ENCODE peak calls at places on chromosome 14, in six cellular contexts. N is HCT116, X is HepG2, U is Panc1, M is HL-60, A is GM12878. F is an unnamed sample.

GRCh38 chr14:99821519-99822165 is 28.4 kb downstream of the EML1 start:
- DNase-seq in A (no peak), N (no peak), X (no peak), U (no peak), M (no peak), F (no peak)

GRCh38 chr14:67459336-67459735 is 29.2 kb downstream of the TMEM229B start:
- DNase-seq in X (no peak), N (no peak), M (no peak), U (no peak), A (no peak), F (no peak)

GRCh38 chr14:23061995-23062394 is 4.7 kb upstream of the CDH24 start:
- DNase-seq in M (no peak), A (no peak), X (peak; percentile 87), N (peak; percentile 60), U (peak; percentile 77), F (peak; percentile 75)

GRCh38 chr14:94397899-94398479 is 9.6 kb upstream of the SERPINA1 start:
- DNase-seq in N (no peak), U (no peak), M (no peak), X (no peak), A (no peak), F (no peak)

GRCh38 chr14:33134975-33135374 is 196.3 kb downstream of the NPAS3 start:
- DNase-seq in N (no peak), U (no peak), A (no peak), M (no peak), X (no peak), F (no peak)

GRCh38 chr14:104149617-104150141 is 11.3 kb downstream of the KIF26A start:
- DNase-seq in U (no peak), N (no peak), A (no peak), M (no peak), X (no peak), F (no peak)

GRCh38 chr14:32252030-32252670 is 49.1 kb upstream of the RNU6-8 start:
- DNase-seq in U (peak; percentile 51), N (peak; percentile 62), X (peak; percentile 89), A (peak; percentile 36), M (peak; percentile 4), F (peak; percentile 60)

GRCh38 chr14:19823765-19824164 is 20.2 kb downstream of the OR4N2 start:
- DNase-seq in X (no peak), U (no peak), N (no peak), M (no peak), A (no peak), F (no peak)

GRCh38 chr14:53881161-53881846 is 75.3 kb downstream of the BMP4 start:
- DNase-seq in N (no peak), U (no peak), X (peak; percentile 86), M (no peak), A (no peak), F (no peak)

GRCh38 chr14:99982449-99983250 is 82.6 kb upstream of the EVL start:
- DNase-seq in N (peak; percentile 34), U (peak; percentile 52), X (peak; percentile 39), M (peak; percentile 35), A (peak; percentile 33), F (peak; percentile 65)

GRCh38 chr14:57169901-57170300 is 98.8 kb downstream of the EXOC5 start:
- DNase-seq in U (no peak), M (no peak), X (no peak), N (no peak), A (no peak), F (no peak)

GRCh38 chr14:32374155-32374554 is 45.1 kb downstream of the AKAP6 start:
- DNase-seq in U (no peak), A (no peak), N (no peak), X (no peak), M (no peak), F (no peak)

GRCh38 chr14:87547536-87547935 is 445.4 kb downstream of the GALC start:
- DNase-seq in N (no peak), X (no peak), U (no peak), A (no peak), M (no peak), F (no peak)

GRCh38 chr14:72565200-72565599 is 328.7 kb downstream of the DPF3 start:
- DNase-seq in U (no peak), N (no peak), X (no peak), A (no peak), M (no peak), F (no peak)

GRCh38 chr14:64707661-64708060 is 3.4 kb downstream of the PLEKHG3 start:
- DNase-seq in X (peak; percentile 81), M (no peak), N (peak; percentile 78), U (peak; percentile 72), A (no peak), F (peak; percentile 75)

GRCh38 chr14:35252485-35252884 is 39.7 kb upstream of the PSMA6 start:
- DNase-seq in X (no peak), N (no peak), M (no peak), U (no peak), A (no peak), F (no peak)

GRCh38 chr14:102927346-102927877 is 4.9 kb downstream of the AMN start:
- DNase-seq in U (no peak), N (peak; percentile 39), X (no peak), M (no peak), A (no peak), F (no peak)

GRCh38 chr14:74483321-74483720 is 9.8 kb downstream of the NPC2 start:
- DNase-seq in X (no peak), N (no peak), U (no peak), M (no peak), A (no peak), F (no peak)

GRCh38 chr14:74414793-74415437 is 11.1 kb downstream of the SYNDIG1L start:
- DNase-seq in N (no peak), A (no peak), X (no peak), U (no peak), M (no peak), F (no peak)

GRCh38 chr14:49679271-49679670 is 8.7 kb downstream of the POLE2 start:
- DNase-seq in N (no peak), X (no peak), U (no peak), M (no peak), A (no peak), F (no peak)

GRCh38 chr14:103372552-103373304 is 12.5 kb upstream of the MARK3 start:
- DNase-seq in M (no peak), U (peak; percentile 82), X (peak; percentile 48), N (peak; percentile 72), A (no peak), F (peak; percentile 77)

GRCh38 chr14:91175802-91176201 is 61.9 kb downstream of the DGLUCY start:
- DNase-seq in U (no peak), A (no peak), X (no peak), M (no peak), N (no peak), F (no peak)

GRCh38 chr14:91171291-91171690 is 57.4 kb downstream of the DGLUCY start:
- DNase-seq in N (no peak), A (no peak), U (no peak), X (no peak), M (no peak), F (no peak)

GRCh38 chr14:91173867-91174266 is 60.0 kb downstream of the DGLUCY start:
- DNase-seq in N (no peak), A (no peak), U (no peak), M (no peak), X (no peak), F (no peak)

GRCh38 chr14:91175296-91175695 is 61.4 kb downstream of the DGLUCY start:
- DNase-seq in U (no peak), A (no peak), N (no peak), M (no peak), X (no peak), F (no peak)

DNA sequence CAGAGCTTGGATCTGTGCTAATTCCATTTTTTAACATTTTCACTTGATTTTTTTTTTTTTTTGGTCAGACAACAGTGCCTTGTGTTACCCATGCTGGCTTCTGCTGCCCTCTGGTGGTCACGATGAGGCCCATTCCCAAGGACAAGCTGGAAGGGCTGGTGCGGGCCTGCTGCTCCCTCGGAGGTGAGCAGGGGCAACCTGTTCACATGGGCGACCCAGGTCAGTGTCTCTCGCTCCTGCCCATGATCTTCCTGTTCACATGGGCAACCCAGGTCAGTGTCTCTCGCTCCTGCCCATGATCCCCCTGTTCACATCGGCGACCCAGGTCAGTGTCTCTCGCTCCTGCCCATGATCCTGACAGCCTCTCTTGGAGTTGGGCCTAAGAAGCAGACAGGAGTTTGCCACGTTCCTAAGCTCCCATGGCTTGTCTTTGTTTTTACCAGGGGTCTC is 59.4 kb downstream of the DGLUCY start:
- DNase-seq in U (peak; percentile 25), N (peak; percentile 45), M (peak; percentile 54), A (peak; percentile 23), X (peak; percentile 62), F (peak; percentile 74)
- TF ChIP-seq REST in U (no peak), N (no peak), M (no peak), A (no peak), X (no peak), F (no peak)

GRCh38 chr14:68936476-68936875 is 42.6 kb downstream of the ACTN1 start:
- DNase-seq in M (no peak), U (no peak), A (no peak), X (no peak), N (no peak), F (no peak)
- H3K27ac ChIP-seq in M (no peak overlapping the region), U (no peak overlapping the region), A (no peak overlapping the region), X (no peak overlapping the region), N (no peak overlapping the region), F (peak overlapping the region; percentile 98)

GRCh38 chr14:61677469-61677868 is 17.8 kb upstream of the HIF1A start:
- DNase-seq in X (no peak), M (peak; percentile 75), N (no peak), U (no peak), A (no peak), F (no peak)

GRCh38 chr14:61678966-61679365 is 16.3 kb upstream of the HIF1A start:
- DNase-seq in U (no peak), X (no peak), M (no peak), N (no peak), A (no peak), F (no peak)

GRCh38 chr14:61681413-61681812 is 13.9 kb upstream of the HIF1A start:
- DNase-seq in A (no peak), N (no peak), U (no peak), X (no peak), M (no peak), F (no peak)
- TF ChIP-seq REST in A (no peak), N (no peak), U (no peak), X (no peak), M (no peak), F (no peak)

GRCh38 chr14:106843951-106844483 is 1317.6 kb downstream of the TMEM121 start:
- DNase-seq in M (no peak), X (no peak), N (no peak), A (no peak), U (no peak), F (peak; percentile 23)
- H3K27ac ChIP-seq in M (peak overlapping the region; percentile 96), X (peak overlapping the region; percentile 95), N (no peak overlapping the region), A (peak overlapping the region; percentile 88), U (no peak overlapping the region), F (peak overlapping the region; percentile 78)

GRCh38 chr14:38389666-38390065 is 133.8 kb upstream of the CLEC14A start:
- DNase-seq in M (no peak), A (no peak), U (no peak), X (no peak), N (no peak), F (no peak)

GRCh38 chr14:38387821-38388220 is 131.9 kb upstream of the CLEC14A start:
- DNase-seq in N (no peak), U (no peak), X (no peak), A (no peak), M (no peak), F (no peak)

GRCh38 chr14:38391334-38391733 is 135.4 kb upstream of the CLEC14A start:
- DNase-seq in A (no peak), M (no peak), U (no peak), X (no peak), N (no peak), F (no peak)
- TF ChIP-seq REST in A (no peak), M (no peak), U (no peak), X (no peak), N (no peak), F (no peak)